ENCODE peak calls at places on chromosomes 4 and X, in six cellular contexts. One of them, this sample, is unnamed.

GRCh38 chr4:161438096-161438495 is 725.7 kb downstream of the FSTL5 start:
- DNase-seq in cardiac septum: no peak
- DNase-seq in GM20000: no peak
- DNase-seq in substantia nigra: no peak
- DNase-seq in smooth muscle cell of the brain vasculature: no peak
- DNase-seq in NCI-H1436: no peak
- DNase-seq in this sample: no peak

GRCh38 chrX:136199365-136199764 is 51.8 kb downstream of the MAP7D3 start:
- DNase-seq in cardiac septum: no peak
- DNase-seq in GM20000: no peak
- DNase-seq in substantia nigra: no peak
- DNase-seq in smooth muscle cell of the brain vasculature: no peak
- DNase-seq in NCI-H1436: no peak
- DNase-seq in this sample: no peak

GRCh38 chr4:26116057-26116456 is 202.0 kb downstream of the SMIM20 start:
- DNase-seq in cardiac septum: no peak
- DNase-seq in GM20000: no peak
- DNase-seq in substantia nigra: no peak
- DNase-seq in smooth muscle cell of the brain vasculature: no peak
- DNase-seq in NCI-H1436: no peak
- DNase-seq in this sample: no peak

GRCh38 chr4:37675587-37676290 is 10.4 kb downstream of the RELL1 start:
- DNase-seq in cardiac septum: no peak
- DNase-seq in GM20000: peak
- DNase-seq in substantia nigra: no peak
- DNase-seq in smooth muscle cell of the brain vasculature: no peak
- DNase-seq in NCI-H1436: no peak
- DNase-seq in this sample: no peak

GRCh38 chrX:22666441-22666840 is 333.3 kb upstream of the DDX53 start:
- DNase-seq in cardiac septum: no peak
- DNase-seq in GM20000: peak
- DNase-seq in substantia nigra: no peak
- DNase-seq in smooth muscle cell of the brain vasculature: no peak
- DNase-seq in NCI-H1436: no peak
- DNase-seq in this sample: no peak

GRCh38 chrX:155115174-155115830 is 44.0 kb downstream of the BRCC3 start:
- DNase-seq in cardiac septum: no peak
- DNase-seq in GM20000: no peak
- DNase-seq in substantia nigra: no peak
- DNase-seq in smooth muscle cell of the brain vasculature: no peak
- DNase-seq in NCI-H1436: no peak
- DNase-seq in this sample: no peak

GRCh38 chrX:149638860-149639259 is 7.3 kb upstream of the TMEM185A start:
- DNase-seq in cardiac septum: no peak
- DNase-seq in GM20000: no peak
- DNase-seq in substantia nigra: no peak
- DNase-seq in smooth muscle cell of the brain vasculature: no peak
- DNase-seq in NCI-H1436: no peak
- DNase-seq in this sample: no peak

GRCh38 chr4:3873446-3874415 is 107.5 kb downstream of the ADRA2C start:
- DNase-seq in cardiac septum: peak
- DNase-seq in GM20000: no peak
- DNase-seq in substantia nigra: no peak
- DNase-seq in smooth muscle cell of the brain vasculature: no peak
- DNase-seq in NCI-H1436: no peak
- DNase-seq in this sample: peak

GRCh38 chr4:24476209-24476781 is 108.1 kb downstream of the DHX15 start:
- DNase-seq in cardiac septum: no peak
- DNase-seq in GM20000: peak
- DNase-seq in substantia nigra: no peak
- DNase-seq in smooth muscle cell of the brain vasculature: no peak
- DNase-seq in NCI-H1436: no peak
- DNase-seq in this sample: no peak

GRCh38 chr4:124947622-124948265 is 235.2 kb upstream of the ANKRD50 start:
- DNase-seq in cardiac septum: no peak
- DNase-seq in GM20000: no peak
- DNase-seq in substantia nigra: no peak
- DNase-seq in smooth muscle cell of the brain vasculature: no peak
- DNase-seq in NCI-H1436: no peak
- DNase-seq in this sample: no peak

GRCh38 chr4:15198070-15198727 is 195.9 kb downstream of the CPEB2 start:
- DNase-seq in cardiac septum: no peak
- DNase-seq in GM20000: no peak
- DNase-seq in substantia nigra: no peak
- DNase-seq in smooth muscle cell of the brain vasculature: peak
- DNase-seq in NCI-H1436: no peak
- DNase-seq in this sample: no peak

GRCh38 chrX:56803849-56804681 is 75.0 kb downstream of the NBDY start:
- DNase-seq in cardiac septum: peak
- DNase-seq in GM20000: no peak
- DNase-seq in substantia nigra: no peak
- DNase-seq in smooth muscle cell of the brain vasculature: no peak
- DNase-seq in NCI-H1436: no peak
- DNase-seq in this sample: no peak

GRCh38 chr4:130722370-130722769 is 1626.4 kb downstream of the C4orf33 start:
- DNase-seq in cardiac septum: no peak
- DNase-seq in GM20000: no peak
- DNase-seq in substantia nigra: no peak
- DNase-seq in smooth muscle cell of the brain vasculature: no peak
- DNase-seq in NCI-H1436: no peak
- DNase-seq in this sample: no peak

GRCh38 chrX:48498374-48498809 is 10.4 kb upstream of the PORCN start:
- DNase-seq in cardiac septum: no peak
- DNase-seq in GM20000: no peak
- DNase-seq in substantia nigra: no peak
- DNase-seq in smooth muscle cell of the brain vasculature: no peak
- DNase-seq in NCI-H1436: no peak
- DNase-seq in this sample: no peak

GRCh38 chrX:139826065-139827044 is 106.5 kb downstream of the ATP11C start:
- DNase-seq in cardiac septum: no peak
- DNase-seq in GM20000: no peak
- DNase-seq in substantia nigra: no peak
- DNase-seq in smooth muscle cell of the brain vasculature: no peak
- DNase-seq in NCI-H1436: no peak
- DNase-seq in this sample: no peak

GRCh38 chr4:106676173-106676921 is 307.8 kb upstream of the GIMD1 start:
- DNase-seq in cardiac septum: no peak
- DNase-seq in GM20000: no peak
- DNase-seq in substantia nigra: no peak
- DNase-seq in smooth muscle cell of the brain vasculature: no peak
- DNase-seq in NCI-H1436: no peak
- DNase-seq in this sample: no peak

GRCh38 chrX:54045563-54046228 is 1.4 kb upstream of the PHF8 start:
- DNase-seq in cardiac septum: no peak
- DNase-seq in GM20000: no peak
- DNase-seq in substantia nigra: no peak
- DNase-seq in smooth muscle cell of the brain vasculature: no peak
- DNase-seq in NCI-H1436: peak
- DNase-seq in this sample: no peak

GRCh38 chr4:8642651-8643321 is 50.2 kb downstream of the CPZ start:
- DNase-seq in cardiac septum: no peak
- DNase-seq in GM20000: no peak
- DNase-seq in substantia nigra: no peak
- DNase-seq in smooth muscle cell of the brain vasculature: no peak
- DNase-seq in NCI-H1436: no peak
- DNase-seq in this sample: peak

GRCh38 chrX:129726307-129727111 is 12.3 kb upstream of the XPNPEP2 start:
- DNase-seq in cardiac septum: peak
- DNase-seq in GM20000: no peak
- DNase-seq in substantia nigra: peak
- DNase-seq in smooth muscle cell of the brain vasculature: no peak
- DNase-seq in NCI-H1436: peak
- DNase-seq in this sample: no peak

GRCh38 chr4:88219099-88219498 is 60.7 kb upstream of the ABCG2 start:
- DNase-seq in cardiac septum: no peak
- DNase-seq in GM20000: peak
- DNase-seq in substantia nigra: no peak
- DNase-seq in smooth muscle cell of the brain vasculature: no peak
- DNase-seq in NCI-H1436: peak
- DNase-seq in this sample: no peak

GRCh38 chr4:7285244-7286122 is 93.1 kb downstream of the SORCS2 start:
- DNase-seq in cardiac septum: no peak
- DNase-seq in GM20000: no peak
- DNase-seq in substantia nigra: no peak
- DNase-seq in smooth muscle cell of the brain vasculature: no peak
- DNase-seq in NCI-H1436: no peak
- DNase-seq in this sample: no peak

GRCh38 chrX:19545651-19546050 is 30.3 kb upstream of the MAP3K15 start:
- DNase-seq in cardiac septum: peak
- DNase-seq in GM20000: no peak
- DNase-seq in substantia nigra: no peak
- DNase-seq in smooth muscle cell of the brain vasculature: no peak
- DNase-seq in NCI-H1436: no peak
- DNase-seq in this sample: no peak

GRCh38 chr4:7161721-7162214 is 30.6 kb upstream of the SORCS2 start:
- DNase-seq in cardiac septum: peak
- DNase-seq in GM20000: no peak
- DNase-seq in substantia nigra: no peak
- DNase-seq in smooth muscle cell of the brain vasculature: peak
- DNase-seq in NCI-H1436: no peak
- DNase-seq in this sample: no peak

GRCh38 chrX:153953342-153953830 is 8.9 kb upstream of the RENBP start:
- DNase-seq in cardiac septum: peak
- DNase-seq in GM20000: peak
- DNase-seq in substantia nigra: no peak
- DNase-seq in smooth muscle cell of the brain vasculature: no peak
- DNase-seq in NCI-H1436: peak
- DNase-seq in this sample: no peak

GRCh38 chr4:158770671-158771070 is 1.8 kb downstream of the FNIP2 start:
- DNase-seq in cardiac septum: no peak
- DNase-seq in GM20000: no peak
- DNase-seq in substantia nigra: no peak
- DNase-seq in smooth muscle cell of the brain vasculature: no peak
- DNase-seq in NCI-H1436: no peak
- DNase-seq in this sample: no peak

GRCh38 chrX:46637937-46638336 is 64.4 kb downstream of the CHST7 start:
- DNase-seq in cardiac septum: no peak
- DNase-seq in GM20000: peak
- DNase-seq in substantia nigra: no peak
- DNase-seq in smooth muscle cell of the brain vasculature: no peak
- DNase-seq in NCI-H1436: no peak
- DNase-seq in this sample: no peak

GRCh38 chrX:45769919-45770582 is 569.4 kb upstream of the DIPK2B start:
- DNase-seq in cardiac septum: no peak
- DNase-seq in GM20000: peak
- DNase-seq in substantia nigra: peak
- DNase-seq in smooth muscle cell of the brain vasculature: peak
- DNase-seq in NCI-H1436: no peak
- DNase-seq in this sample: no peak

GRCh38 chr4:25861422-25861926 is 1.3 kb downstream of the SEL1L3 start:
- DNase-seq in cardiac septum: no peak
- DNase-seq in GM20000: no peak
- DNase-seq in substantia nigra: no peak
- DNase-seq in smooth muscle cell of the brain vasculature: no peak
- DNase-seq in NCI-H1436: no peak
- DNase-seq in this sample: no peak

GRCh38 chr4:11366859-11367258 is 61.8 kb downstream of the HS3ST1 start:
- DNase-seq in cardiac septum: no peak
- DNase-seq in GM20000: no peak
- DNase-seq in substantia nigra: no peak
- DNase-seq in smooth muscle cell of the brain vasculature: no peak
- DNase-seq in NCI-H1436: no peak
- DNase-seq in this sample: no peak

GRCh38 chrX:132146456-132146855 is 18.6 kb upstream of the FRMD7 start:
- DNase-seq in cardiac septum: no peak
- DNase-seq in GM20000: no peak
- DNase-seq in substantia nigra: no peak
- DNase-seq in smooth muscle cell of the brain vasculature: no peak
- DNase-seq in NCI-H1436: no peak
- DNase-seq in this sample: no peak

GRCh38 chr4:88090898-88091297 is 67.5 kb downstream of the ABCG2 start:
- DNase-seq in cardiac septum: no peak
- DNase-seq in GM20000: no peak
- DNase-seq in substantia nigra: no peak
- DNase-seq in smooth muscle cell of the brain vasculature: no peak
- DNase-seq in NCI-H1436: no peak
- DNase-seq in this sample: no peak

GRCh38 chrX:29671426-29671825 is 543.9 kb upstream of the MAGEB2 start:
- DNase-seq in cardiac septum: no peak
- DNase-seq in GM20000: no peak
- DNase-seq in substantia nigra: no peak
- DNase-seq in smooth muscle cell of the brain vasculature: no peak
- DNase-seq in NCI-H1436: no peak
- DNase-seq in this sample: no peak

GRCh38 chr4:143184217-143184502 is 557 bp upstream of the USP38 start:
- DNase-seq in cardiac septum: no peak
- DNase-seq in GM20000: no peak
- DNase-seq in substantia nigra: no peak
- DNase-seq in smooth muscle cell of the brain vasculature: no peak
- DNase-seq in NCI-H1436: peak
- DNase-seq in this sample: no peak

GRCh38 chr4:48131736-48132135 is 2.3 kb downstream of the TXK start:
- DNase-seq in cardiac septum: no peak
- DNase-seq in GM20000: no peak
- DNase-seq in substantia nigra: no peak
- DNase-seq in smooth muscle cell of the brain vasculature: no peak
- DNase-seq in NCI-H1436: no peak
- DNase-seq in this sample: no peak

GRCh38 chr4:77050962-77051361 is 24.8 kb downstream of the CCNI start:
- DNase-seq in cardiac septum: no peak
- DNase-seq in GM20000: no peak
- DNase-seq in substantia nigra: no peak
- DNase-seq in smooth muscle cell of the brain vasculature: no peak
- DNase-seq in NCI-H1436: no peak
- DNase-seq in this sample: no peak

GRCh38 chrX:334971-335757 is 16.6 kb upstream of the GTPBP6 start:
- DNase-seq in cardiac septum: no peak
- DNase-seq in GM20000: no peak
- DNase-seq in substantia nigra: no peak
- DNase-seq in smooth muscle cell of the brain vasculature: no peak
- DNase-seq in NCI-H1436: no peak
- DNase-seq in this sample: peak

GRCh38 chr4:28555851-28556250 is 1695.2 kb downstream of the STIM2 start:
- DNase-seq in cardiac septum: no peak
- DNase-seq in GM20000: no peak
- DNase-seq in substantia nigra: no peak
- DNase-seq in smooth muscle cell of the brain vasculature: peak
- DNase-seq in NCI-H1436: no peak
- DNase-seq in this sample: no peak

GRCh38 chrX:147602297-147602696 is 309.4 kb upstream of the FMR1 start:
- DNase-seq in cardiac septum: no peak
- DNase-seq in GM20000: no peak
- DNase-seq in substantia nigra: no peak
- DNase-seq in smooth muscle cell of the brain vasculature: no peak
- DNase-seq in NCI-H1436: peak
- DNase-seq in this sample: no peak

GRCh38 chrX:8364369-8365141 is 100.1 kb upstream of the VCX3B start:
- DNase-seq in cardiac septum: no peak
- DNase-seq in GM20000: no peak
- DNase-seq in substantia nigra: no peak
- DNase-seq in smooth muscle cell of the brain vasculature: no peak
- DNase-seq in NCI-H1436: no peak
- DNase-seq in this sample: no peak

This sample was measured in RWPE2.